ENCODE peak calls at places on chromosome 21, in five cellular contexts. W is heart right ventricle, U is putamen, L is neural crest cell, V is fibroblast of lung. Q is an unnamed sample.
A peak's percentile ranks its signal among the peaks of the same experiment; 100 is the strongest.

GRCh38 chr21:14120091-14120734 is 90.5 kb downstream of the LIPI start:
- DNase-seq in W (peak; percentile 16), L (peak; percentile 17), U (peak; percentile 30), V (no peak), Q (no peak)

GRCh38 chr21:37130971-37131370 is 57.9 kb downstream of the TTC3 start:
- DNase-seq in L (no peak), U (no peak), V (no peak), W (no peak), Q (no peak)

GRCh38 chr21:32083175-32083574 is 195.7 kb downstream of the MIS18A start:
- DNase-seq in V (peak; percentile 4), W (no peak), L (no peak), U (no peak), Q (no peak)

GRCh38 chr21:46509760-46510159 is 51.1 kb downstream of the DIP2A start:
- DNase-seq in V (peak; percentile 56), W (no peak), L (no peak), U (no peak), Q (no peak)

GRCh38 chr21:42047821-42048613 is 23.1 kb upstream of the UMODL1 start:
- DNase-seq in V (peak; percentile 97), U (peak; percentile 26), L (no peak), W (no peak), Q (no peak)

GRCh38 chr21:29473808-29474207 is 175.1 kb downstream of the BACH1 start:
- DNase-seq in W (no peak), V (no peak), U (no peak), L (no peak), Q (no peak)

GRCh38 chr21:45991606-45992301 is 10.2 kb downstream of the COL6A1 start:
- DNase-seq in U (no peak), L (no peak), W (no peak), V (no peak), Q (no peak)

GRCh38 chr21:29246614-29247013 is 52.1 kb upstream of the BACH1 start:
- DNase-seq in U (no peak), V (no peak), L (no peak), W (no peak), Q (no peak)

GRCh38 chr21:18164933-18165332 is 79.7 kb upstream of the CHODL start:
- DNase-seq in U (no peak), L (no peak), W (no peak), V (no peak), Q (no peak)

Q was measured in retina.